ENCODE peak calls at places on chromosomes 6 and 20, in five cellular contexts. E, L, B, I and X are unnamed samples.

GRCh38 chr6:45132059-45132458 is 196.1 kb upstream of the RUNX2 start:
- DNase-seq in E (no peak), L (no peak), B (no peak), I (no peak), X (no peak)

GRCh38 chr20:18165553-18165952 is 27.9 kb downstream of the KAT14 start:
- DNase-seq in E (no peak), B (no peak), L (no peak), I (peak), X (no peak)

GRCh38 chr6:114151070-114151685 is 180.2 kb upstream of the HDAC2 start:
- DNase-seq in I (no peak), B (no peak), L (no peak), E (no peak), X (no peak)

GRCh38 chr20:47610247-47610944 is 108.7 kb downstream of the NCOA3 start:
- DNase-seq in B (peak), L (no peak), I (peak), E (no peak), X (peak)

GRCh38 chr20:25246182-25246943 is 1.5 kb upstream of the PYGB start:
- DNase-seq in B (peak), I (no peak), E (no peak), L (no peak), X (no peak)

GRCh38 chr6:89258912-89259311 is 41.8 kb upstream of the GABRR1 start:
- DNase-seq in E (no peak), I (no peak), B (no peak), L (no peak), X (no peak)

GRCh38 chr20:5400164-5400762 is 83.5 kb upstream of the PROKR2 start:
- DNase-seq in L (peak), B (no peak), I (peak), E (no peak), X (peak)

GRCh38 chr20:53935353-53936084 is 134.9 kb downstream of the BCAS1 start:
- DNase-seq in I (no peak), E (no peak), B (no peak), L (peak), X (peak)

GRCh38 chr20:22686097-22686496 is 101.7 kb upstream of the FOXA2 start:
- DNase-seq in B (peak), L (peak), I (peak), E (no peak), X (no peak)

GRCh38 chr20:52171025-52171424 is 20.6 kb downstream of the ZFP64 start:
- DNase-seq in E (no peak), B (no peak), L (no peak), I (no peak), X (no peak)

GRCh38 chr6:133241088-133241900 is at the start of gene EYA4:
- DNase-seq in I (no peak), B (no peak), L (no peak), E (no peak), X (no peak)

GRCh38 chr20:23826541-23827018 is at the start of gene CST2:
- DNase-seq in E (no peak), L (no peak), I (no peak), B (no peak), X (no peak)

GRCh38 chr6:167953551-167953950 is 43.9 kb upstream of the KIF25 start:
- DNase-seq in E (no peak), I (no peak), B (no peak), L (no peak), X (no peak)

GRCh38 chr6:44735631-44735963 is 348.1 kb downstream of the CDC5L start:
- DNase-seq in B (no peak), E (no peak), I (peak), L (no peak), X (no peak)

GRCh38 chr6:13400772-13401171 is 72.4 kb upstream of the TBC1D7 start:
- DNase-seq in I (no peak), E (no peak), B (no peak), L (no peak), X (no peak)

GRCh38 chr20:47318027-47318595 is 38.4 kb downstream of the ZMYND8 start:
- DNase-seq in E (no peak), I (peak), B (peak), L (no peak), X (no peak)

GRCh38 chr6:125104425-125104824 is 49.1 kb upstream of the TPD52L1 start:
- DNase-seq in I (no peak), E (peak), B (no peak), L (no peak), X (no peak)

GRCh38 chr6:322940-323729 is 30.8 kb downstream of the DUSP22 start:
- DNase-seq in B (peak), I (no peak), L (peak), E (no peak), X (no peak)

GRCh38 chr6:22095886-22096285 is 200.9 kb downstream of the PRL start:
- DNase-seq in L (no peak), I (peak), B (no peak), E (no peak), X (no peak)

GRCh38 chr20:49768204-49769124 is 44.2 kb upstream of the SLC9A8 start:
- DNase-seq in L (peak), B (peak), I (peak), E (peak), X (no peak)

GRCh38 chr20:45857836-45858250 is 429 bp downstream of the ZSWIM3 start:
- DNase-seq in L (no peak), I (no peak), B (no peak), E (no peak), X (no peak)

GRCh38 chr6:112014483-112014882 is 39.4 kb upstream of the CCN6 start:
- DNase-seq in L (no peak), E (no peak), B (no peak), I (no peak), X (peak)

GRCh38 chr6:26383624-26384417 is 913 bp downstream of the BTN2A2 start:
- DNase-seq in L (peak), B (peak), E (peak), I (peak), X (no peak)

GRCh38 chr6:146902846-146903245 is 301.4 kb upstream of the STXBP5 start:
- DNase-seq in L (no peak), B (no peak), E (no peak), I (no peak), X (no peak)

GRCh38 chr6:131917763-131918649 is 33.2 kb downstream of the CCN2 start:
- DNase-seq in B (no peak), E (no peak), L (peak), I (no peak), X (no peak)

GRCh38 chr6:46651766-46652165 is 852 bp downstream of the CYP39A1 start:
- DNase-seq in B (no peak), L (no peak), E (no peak), I (no peak), X (no peak)

GRCh38 chr20:7702141-7702540 is 238.1 kb downstream of the HAO1 start:
- DNase-seq in I (no peak), E (no peak), L (no peak), B (no peak), X (no peak)

GRCh38 chr6:15409301-15410125 is 163.6 kb downstream of the JARID2 start:
- DNase-seq in L (no peak), B (no peak), E (no peak), I (no peak), X (peak)

GRCh38 chr20:43955244-43956191 is 40.9 kb downstream of the TOX2 start:
- DNase-seq in B (no peak), I (peak), L (peak), E (no peak), X (no peak)

GRCh38 chr6:2765166-2765895 is at the start of gene WRNIP1:
- DNase-seq in I (peak), L (peak), B (peak), E (peak), X (peak)

GRCh38 chr20:8124639-8125038 is 7.4 kb upstream of the PLCB1 start:
- DNase-seq in E (no peak), L (no peak), B (no peak), I (no peak), X (no peak)

GRCh38 chr6:164184410-164184809 is 769.9 kb downstream of the QKI start:
- DNase-seq in I (no peak), E (no peak), L (peak), B (no peak), X (no peak)

GRCh38 chr20:25256226-25256859 is 8.5 kb downstream of the PYGB start:
- DNase-seq in L (no peak), I (peak), E (no peak), B (peak), X (no peak)

GRCh38 chr20:47795214-47795667 is 10.0 kb upstream of the SULF2 start:
- DNase-seq in B (no peak), I (peak), L (peak), E (peak), X (no peak)

GRCh38 chr6:87029711-87030314 is 65.1 kb downstream of the CGA start:
- DNase-seq in B (no peak), I (peak), L (peak), E (no peak), X (peak)

GRCh38 chr6:3222506-3223038 is 4.9 kb downstream of the TUBB2B start:
- DNase-seq in I (no peak), L (peak), E (no peak), B (no peak), X (no peak)

GRCh38 chr6:110331383-110331782 is 26.8 kb downstream of the METTL24 start:
- DNase-seq in E (no peak), L (no peak), I (no peak), B (no peak), X (no peak)

GRCh38 chr6:168314948-168315347 is 4.6 kb downstream of the DACT2 start:
- DNase-seq in L (peak), I (no peak), B (no peak), E (peak), X (peak)